ENCODE peak calls at places on chromosomes 11 and 22, in four cellular contexts. C is SK-N-SH, R is WTC11, M is K562. N is an unnamed sample.

GRCh38 chr22:19872779-19873137 is 18.1 kb upstream of the GNB1L start:
- DNase-seq in C (no peak), R (peak; percentile 27), M (no peak), N (no peak)

GRCh38 chr11:46338988-46339666 is 8.1 kb upstream of the DGKZ start:
- DNase-seq in C (no peak), R (peak; percentile 83), M (no peak), N (no peak)

GRCh38 chr11:85806876-85807275 is 4.1 kb downstream of the SYTL2 start:
- DNase-seq in C (no peak), R (no peak), M (no peak), N (no peak)

GRCh38 chr11:57085604-57086003 is 96.1 kb upstream of the LRRC55 start:
- DNase-seq in C (no peak), R (no peak), M (no peak), N (no peak)

GRCh38 chr22:21978564-21979386 is 3.8 kb downstream of the TOP3B start:
- DNase-seq in C (peak; percentile 16), R (no peak), M (no peak), N (no peak)

GRCh38 chr11:103631841-103632240 is 404.6 kb upstream of the DDI1 start:
- DNase-seq in C (no peak), R (no peak), M (no peak), N (no peak)

GRCh38 chr11:126129681-126130671 is 67.3 kb upstream of the CDON start:
- DNase-seq in C (no peak), R (no peak), M (no peak), N (no peak)

GRCh38 chr11:118450451-118450850 is 14.2 kb downstream of the KMT2A start:
- DNase-seq in C (no peak), R (no peak), M (no peak), N (peak; percentile 53)

GRCh38 chr11:66062408-66062807 is 7.7 kb upstream of the PACS1 start:
- DNase-seq in C (no peak), R (no peak), M (no peak), N (no peak)

GRCh38 chr11:76627541-76628082 is 42.9 kb downstream of the LRRC32 start:
- DNase-seq in C (no peak), R (no peak), M (no peak), N (no peak)

GRCh38 chr11:3674189-3674588 is 3.0 kb upstream of the CHRNA10 start:
- DNase-seq in C (no peak), R (no peak), M (peak; percentile 5), N (peak; percentile 5)

GRCh38 chr11:10728779-10729472 is 22.1 kb upstream of the CTR9 start:
- DNase-seq in C (peak; percentile 81), R (peak; percentile 67), M (no peak), N (no peak)

GRCh38 chr11:82676483-82677094 is 57.1 kb downstream of the FAM181B start:
- DNase-seq in C (no peak), R (no peak), M (peak; percentile 14), N (peak; percentile 4)

GRCh38 chr11:20620988-20621387 is 21.6 kb downstream of the SLC6A5 start:
- DNase-seq in C (no peak), R (no peak), M (no peak), N (no peak)

GRCh38 chr11:10385696-10386095 is 69.4 kb upstream of the AMPD3 start:
- DNase-seq in C (no peak), R (no peak), M (no peak), N (no peak)

DNA sequence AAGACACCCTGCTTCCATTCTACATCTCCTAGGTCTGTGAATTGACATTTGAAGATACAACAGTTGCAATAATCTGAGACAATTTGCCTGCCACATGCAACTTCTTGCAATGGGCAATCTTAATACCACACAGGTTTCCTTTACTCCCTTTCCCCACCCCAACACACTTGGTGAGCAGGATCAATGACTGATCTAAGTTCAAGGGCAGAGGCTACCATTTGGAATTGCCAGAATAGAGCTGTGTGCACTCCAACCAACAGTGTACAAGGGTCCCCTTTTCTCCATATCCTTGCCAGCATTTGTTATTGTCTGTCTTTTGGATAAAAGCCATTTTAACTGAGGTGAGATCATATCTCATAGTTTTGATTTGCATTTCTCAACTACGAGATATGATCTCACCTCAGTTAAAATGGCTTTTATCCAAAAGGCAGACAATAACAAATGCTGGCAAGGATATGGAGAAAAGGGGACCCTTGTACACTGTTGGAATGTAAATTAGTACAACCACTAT is 2.9 kb upstream of the NNMT start:
- DNase-seq in C (no peak), R (no peak), M (no peak), N (no peak)
- TF ChIP-seq FOXJ3 in C (no peak), R (no peak), M (no peak), N (no peak)

GRCh38 chr11:14582835-14583234 is 60.8 kb upstream of the PDE3B start:
- DNase-seq in C (no peak), R (no peak), M (no peak), N (no peak)

GRCh38 chr11:14577835-14578529 is 57.8 kb upstream of the PSMA1 start:
- DNase-seq in C (no peak), R (no peak), M (no peak), N (no peak)

GRCh38 chr11:14577290-14577689 is 57.1 kb upstream of the PSMA1 start:
- DNase-seq in C (no peak), R (no peak), M (no peak), N (no peak)

GRCh38 chr11:14583252-14584105 is 60.1 kb upstream of the PDE3B start:
- DNase-seq in C (peak; percentile 66), R (no peak), M (no peak), N (peak; percentile 85)

DNA sequence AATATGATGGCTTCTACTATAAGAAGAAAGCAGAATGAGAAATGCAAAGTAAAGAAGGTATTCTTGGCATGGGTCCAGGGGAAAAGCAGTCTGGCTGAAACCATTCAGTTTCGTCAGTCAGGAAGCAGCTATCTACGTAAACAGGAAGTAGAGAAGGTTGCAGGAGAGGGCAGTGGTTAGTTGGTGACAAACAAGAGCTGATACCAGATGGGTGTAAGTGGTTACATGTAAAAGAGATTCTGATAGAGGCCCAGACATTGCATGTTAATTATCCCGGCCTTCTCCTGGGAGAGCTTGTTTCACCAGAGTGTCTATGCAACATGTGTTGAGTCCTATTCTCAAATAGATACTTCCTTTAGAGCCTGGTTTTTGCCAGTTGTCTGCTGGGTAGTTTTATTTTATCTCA is 58.4 kb upstream of the PSMA1 start:
- DNase-seq in C (peak; percentile 24), R (no peak), M (peak; percentile 41), N (peak; percentile 82)
- TF ChIP-seq FOXJ3 in C (no peak), R (no peak), M (no peak), N (no peak)

DNA sequence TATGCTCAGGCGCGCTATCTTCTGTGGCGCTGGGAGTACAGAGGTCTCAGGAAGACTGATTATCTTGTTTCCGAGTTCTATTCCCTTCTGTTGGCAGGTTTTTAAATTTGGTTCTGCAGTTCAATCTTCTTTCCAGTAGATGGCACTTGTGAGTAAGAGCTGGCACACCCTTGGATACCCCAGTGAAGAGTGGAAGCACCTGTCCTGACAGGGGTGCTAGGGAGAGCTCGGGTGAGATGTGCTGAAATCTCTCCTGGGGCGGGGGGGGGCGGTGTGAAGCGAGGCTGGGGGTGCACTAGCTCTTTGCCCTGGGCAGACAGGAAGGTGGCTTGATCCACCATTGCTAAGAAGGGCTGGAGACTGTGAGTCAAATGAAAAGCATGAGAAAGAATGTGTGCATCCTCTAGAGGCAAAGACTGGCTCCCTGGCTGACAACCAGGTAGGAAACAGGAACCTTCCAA is 679.9 kb upstream of the CCDC179 start:
- DNase-seq in C (peak; percentile 66), R (peak; percentile 14), M (peak; percentile 15), N (peak; percentile 44)
- TF ChIP-seq FOXJ3 in C (no peak), R (no peak), M (no peak), N (no peak)

GRCh38 chr11:59560290-59560701 is 49.0 kb downstream of the OR4D9 start:
- DNase-seq in C (peak; percentile 64), R (peak; percentile 77), M (peak; percentile 45), N (peak; percentile 81)
- TF ChIP-seq FOXJ3 in C (no peak), R (no peak), M (no peak), N (no peak)

GRCh38 chr11:104946907-104947306 is 21.5 kb downstream of the CASP4 start:
- DNase-seq in C (no peak), R (no peak), M (no peak), N (peak; percentile 78)
- TF ChIP-seq FOXJ3 in C (no peak), R (no peak), M (no peak), N (no peak)

DNA sequence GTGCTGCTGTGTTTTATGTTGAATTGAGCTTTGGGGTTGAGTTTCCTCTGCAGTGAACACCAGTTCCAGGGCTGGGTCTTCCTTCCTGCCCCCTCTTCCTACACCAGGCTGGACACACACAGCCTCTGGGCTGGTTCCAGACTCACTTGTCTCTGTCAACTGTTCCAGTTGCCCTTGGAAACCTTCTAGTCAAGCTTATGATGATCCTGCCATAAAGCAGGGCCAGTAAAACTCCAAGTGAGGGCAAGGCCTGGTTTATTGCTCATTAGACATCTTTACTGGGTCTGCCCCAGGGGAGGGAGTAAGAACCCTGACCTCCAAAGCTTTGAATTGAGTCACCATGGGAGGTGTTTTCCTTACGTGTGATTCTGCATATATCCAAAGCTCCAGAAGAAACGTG is 61.1 kb downstream of the KIAA1671 start:
- DNase-seq in C (no peak), R (no peak), M (no peak), N (no peak)
- TF ChIP-seq FOXJ3 in C (no peak), R (no peak), M (no peak), N (no peak)

N was measured in HepG2.